ENCODE peak calls at places on chromosomes 13 and 19, in four cellular contexts. F is HL-60, B is K562, I is GM12878. S is an unnamed sample.

GRCh38 chr13:94967183-94968039 is 255.1 kb upstream of the SOX21 start:
- DNase-seq in B (no peak), I (no peak), F (no peak), S (peak)

GRCh38 chr19:9757544-9758501 is 10.7 kb downstream of the ZNF846 start:
- DNase-seq in B (no peak), I (no peak), F (no peak), S (no peak)

GRCh38 chr19:46015080-46015960 is 7.5 kb downstream of the PGLYRP1 start:
- DNase-seq in B (peak), F (no peak), I (no peak), S (peak)

GRCh38 chr19:4014541-4015491 is 7.3 kb downstream of the PIAS4 start:
- DNase-seq in I (no peak), F (peak), B (peak), S (no peak)

GRCh38 chr19:46372901-46373572 is 26.1 kb downstream of the PPP5C start:
- DNase-seq in F (no peak), B (no peak), I (no peak), S (no peak)

GRCh38 chr19:30070970-30071632 is 129.1 kb downstream of the URI1 start:
- DNase-seq in I (no peak), F (no peak), B (no peak), S (no peak)

GRCh38 chr13:106343831-106344230 is 191.6 kb downstream of the EFNB2 start:
- DNase-seq in I (no peak), B (no peak), F (no peak), S (no peak)

GRCh38 chr13:70107498-70108271 is at the start of gene ATXN8OS:
- DNase-seq in B (no peak), F (no peak), I (no peak), S (no peak)

GRCh38 chr19:30026933-30027332 is 84.9 kb downstream of the URI1 start:
- DNase-seq in B (no peak), F (no peak), I (no peak), S (no peak)

GRCh38 chr19:30521937-30522336 is 149.8 kb downstream of the ZNF536 start:
- DNase-seq in F (no peak), I (no peak), B (no peak), S (no peak)

GRCh38 chr13:109919715-109920375 is 133.5 kb upstream of the IRS2 start:
- DNase-seq in I (no peak), F (no peak), B (no peak), S (no peak)

GRCh38 chr19:16587031-16588023 is 15.1 kb upstream of the SLC35E1 start:
- DNase-seq in I (peak), B (no peak), F (peak), S (no peak)

GRCh38 chr19:31770220-31770619 is 421.0 kb upstream of the TSHZ3 start:
- DNase-seq in B (no peak), F (no peak), I (no peak), S (no peak)

GRCh38 chr13:79392882-79393563 is 13.0 kb downstream of the RBM26 start:
- DNase-seq in F (no peak), I (no peak), B (no peak), S (no peak)

GRCh38 chr13:27678306-27679040 is 56.8 kb downstream of the POLR1D start:
- DNase-seq in I (no peak), B (peak), F (no peak), S (no peak)

GRCh38 chr19:40612831-40613668 is 11.9 kb downstream of the LTBP4 start:
- DNase-seq in I (no peak), B (peak), F (no peak), S (no peak)

GRCh38 chr13:110341445-110342247 is 34.6 kb downstream of the COL4A2 start:
- DNase-seq in F (no peak), B (no peak), I (no peak), S (no peak)

GRCh38 chr13:42272115-42272756 is at the start of gene AKAP11:
- DNase-seq in F (no peak), B (no peak), I (no peak), S (no peak)
- TF ChIP-seq SPI1 in F (no peak), B (no peak), I (no peak), S (no peak)

GRCh38 chr19:35757231-35757748 is 461 bp upstream of the HSPB6 start:
- DNase-seq in B (peak), F (no peak), I (no peak), S (no peak)
- TF ChIP-seq SPI1 in B (no peak), F (no peak), I (no peak), S (no peak)

GRCh38 chr13:103188688-103189326 is 122.6 kb upstream of the SLC10A2 start:
- DNase-seq in F (no peak), I (no peak), B (no peak), S (no peak)
- TF ChIP-seq SPI1 in F (no peak), I (no peak), B (no peak), S (no peak)

DNA sequence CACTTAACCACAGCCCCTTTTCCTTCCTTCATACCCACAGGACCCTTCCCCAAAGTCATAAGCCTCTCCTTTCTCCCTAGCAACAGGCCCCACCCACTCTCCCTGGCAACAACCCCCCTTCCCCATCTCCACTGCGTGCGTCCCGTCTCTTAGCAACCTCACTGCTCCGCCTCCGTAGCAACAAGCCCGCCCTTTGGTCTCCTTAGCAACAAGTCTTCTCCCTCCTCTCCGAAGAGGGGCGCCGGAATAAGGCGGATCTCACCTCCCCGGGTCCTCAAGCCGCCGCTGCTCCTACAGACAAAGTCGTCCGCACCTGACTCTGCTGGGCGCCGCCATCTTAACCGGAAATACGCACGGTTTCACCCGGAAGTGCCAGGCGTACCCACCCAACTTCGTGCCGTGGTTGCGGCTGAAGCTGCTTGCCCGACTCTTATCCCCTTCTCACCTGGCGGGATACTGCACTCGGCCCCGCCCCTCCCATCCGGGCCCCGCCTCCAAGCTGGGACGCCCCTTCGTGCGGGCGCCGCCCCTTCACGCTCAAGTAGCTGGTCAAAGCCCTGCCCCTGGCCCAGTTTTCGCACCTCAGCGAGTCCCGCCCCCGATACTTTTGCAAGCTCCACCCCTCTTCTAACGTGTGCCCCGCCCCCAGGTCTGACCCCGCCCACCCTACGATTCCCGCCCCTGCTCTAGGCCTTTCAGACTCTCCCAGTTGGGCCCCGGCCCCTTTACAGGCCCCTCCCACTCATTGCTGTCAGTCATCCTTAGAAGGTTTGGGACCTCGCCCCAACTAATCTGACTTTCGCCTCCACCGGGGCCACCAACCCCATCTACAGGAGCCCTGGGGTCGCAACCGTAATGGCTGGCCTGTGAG is at the start of gene HSPBP1:
- DNase-seq in F (peak), B (peak), I (peak), S (peak)
- TF ChIP-seq SPI1 in F (peak), B (no peak), I (no peak), S (no peak)